ENCODE peak calls at places on chromosomes 11 and 22, in eight cellular contexts. U is lower lobe of right lung; Y is effector memory CD4-positive, alpha-beta T cell; F is CD8-positive, alpha-beta T cell; A is ovary; P is naive thymus-derived CD4-positive, alpha-beta T cell; V is IMR-90; K is tibial artery. B is an unnamed sample.

GRCh38 chr11:9973921-9974320 is 310.0 kb downstream of the SWAP70 start:
- DNase-seq in U (no peak), Y (no peak), F (no peak), A (no peak), P (no peak), V (peak; percentile 53), K (no peak), B (no peak)

GRCh38 chr11:65132238-65132987 is 1.9 kb downstream of the SYVN1 start:
- DNase-seq in U (no peak), Y (no peak), F (no peak), A (no peak), P (no peak), V (no peak), K (peak; percentile 56), B (peak; percentile 57)

GRCh38 chr11:56404393-56404792 is 8.1 kb upstream of the OR5AL1 start:
- DNase-seq in U (no peak), Y (no peak), F (no peak), A (no peak), P (no peak), V (no peak), K (no peak), B (no peak)

GRCh38 chr11:70863186-70863585 is 389.2 kb downstream of the SHANK2 start:
- DNase-seq in U (no peak), Y (no peak), F (no peak), A (no peak), P (no peak), V (no peak), K (no peak), B (no peak)

GRCh38 chr22:47188337-47189055 is 426.0 kb downstream of the TBC1D22A start:
- DNase-seq in U (peak; percentile 11), Y (no peak), F (no peak), A (no peak), P (no peak), V (no peak), K (peak; percentile 48), B (no peak)

GRCh38 chr11:100730266-100730665 is 43.2 kb downstream of the ARHGAP42 start:
- DNase-seq in U (no peak), Y (no peak), F (no peak), A (no peak), P (no peak), V (peak; percentile 15), K (no peak), B (no peak)

GRCh38 chr22:19110064-19110458 is 12.2 kb downstream of the DGCR2 start:
- DNase-seq in U (no peak), Y (no peak), F (no peak), A (no peak), P (no peak), V (no peak), K (peak; percentile 17), B (no peak)

GRCh38 chr11:86592047-86592564 is 80.3 kb downstream of the ME3 start:
- DNase-seq in U (no peak), Y (no peak), F (no peak), A (no peak), P (no peak), V (peak; percentile 68), K (no peak), B (no peak)

GRCh38 chr22:19477321-19478085 is 1.5 kb downstream of the UFD1 start:
- DNase-seq in U (no peak), Y (no peak), F (no peak), A (no peak), P (no peak), V (peak; percentile 16), K (no peak), B (no peak)

GRCh38 chr22:35177811-35178210 is 79.5 kb upstream of the HMGXB4 start:
- DNase-seq in U (no peak), Y (no peak), F (no peak), A (no peak), P (no peak), V (no peak), K (no peak), B (no peak)

GRCh38 chr11:101442171-101442570 is 141.6 kb downstream of the TRPC6 start:
- DNase-seq in U (no peak), Y (no peak), F (no peak), A (no peak), P (no peak), V (peak; percentile 81), K (no peak), B (no peak)

GRCh38 chr11:83042966-83043711 is 28.6 kb downstream of the RAB30 start:
- DNase-seq in U (no peak), Y (no peak), F (no peak), A (no peak), P (no peak), V (no peak), K (no peak), B (no peak)

GRCh38 chr22:39090426-39091064 is 6.5 kb upstream of the APOBEC3H start:
- DNase-seq in U (peak; percentile 60), Y (peak; percentile 82), F (peak; percentile 93), A (no peak), P (peak; percentile 40), V (no peak), K (no peak), B (peak; percentile 73)

GRCh38 chr22:30833328-30833727 is 135.2 kb downstream of the MORC2 start:
- DNase-seq in U (no peak), Y (no peak), F (no peak), A (no peak), P (no peak), V (no peak), K (no peak), B (no peak)

GRCh38 chr22:24737582-24737981 is 36.9 kb downstream of the PIWIL3 start:
- DNase-seq in U (no peak), Y (no peak), F (no peak), A (no peak), P (no peak), V (no peak), K (no peak), B (no peak)

GRCh38 chr11:57560146-57560545 is 7.3 kb downstream of the UBE2L6 start:
- DNase-seq in U (no peak), Y (no peak), F (no peak), A (no peak), P (no peak), V (no peak), K (no peak), B (no peak)

GRCh38 chr11:129067454-129067853 is 124.7 kb downstream of the ARHGAP32 start:
- DNase-seq in U (no peak), Y (no peak), F (no peak), A (no peak), P (no peak), V (peak; percentile 12), K (no peak), B (no peak)

GRCh38 chr11:73753938-73754337 is 6.9 kb downstream of the RAB6A start:
- DNase-seq in U (no peak), Y (no peak), F (no peak), A (no peak), P (no peak), V (no peak), K (no peak), B (no peak)

GRCh38 chr11:92384316-92384715 is 159.7 kb downstream of the FAT3 start:
- DNase-seq in U (no peak), Y (no peak), F (no peak), A (no peak), P (no peak), V (peak; percentile 60), K (no peak), B (no peak)

GRCh38 chr22:44033689-44034088 is 9.6 kb downstream of the PARVB start:
- DNase-seq in U (peak; percentile 23), Y (no peak), F (no peak), A (no peak), P (no peak), V (peak; percentile 75), K (no peak), B (no peak)
- H3K4me1 ChIP-seq in U (peaks cover 45% of the 10 kb centered on the region), Y (peaks cover 10% of the 10 kb centered on the region), F (peaks cover 11% of the 10 kb centered on the region), A (peaks cover 8% of the 10 kb centered on the region), P (no peaks in the 10 kb centered on the region), V (peaks cover 10% of the 10 kb centered on the region), K (no peaks in the 10 kb centered on the region), B (peaks cover 21% of the 10 kb centered on the region)

DNA sequence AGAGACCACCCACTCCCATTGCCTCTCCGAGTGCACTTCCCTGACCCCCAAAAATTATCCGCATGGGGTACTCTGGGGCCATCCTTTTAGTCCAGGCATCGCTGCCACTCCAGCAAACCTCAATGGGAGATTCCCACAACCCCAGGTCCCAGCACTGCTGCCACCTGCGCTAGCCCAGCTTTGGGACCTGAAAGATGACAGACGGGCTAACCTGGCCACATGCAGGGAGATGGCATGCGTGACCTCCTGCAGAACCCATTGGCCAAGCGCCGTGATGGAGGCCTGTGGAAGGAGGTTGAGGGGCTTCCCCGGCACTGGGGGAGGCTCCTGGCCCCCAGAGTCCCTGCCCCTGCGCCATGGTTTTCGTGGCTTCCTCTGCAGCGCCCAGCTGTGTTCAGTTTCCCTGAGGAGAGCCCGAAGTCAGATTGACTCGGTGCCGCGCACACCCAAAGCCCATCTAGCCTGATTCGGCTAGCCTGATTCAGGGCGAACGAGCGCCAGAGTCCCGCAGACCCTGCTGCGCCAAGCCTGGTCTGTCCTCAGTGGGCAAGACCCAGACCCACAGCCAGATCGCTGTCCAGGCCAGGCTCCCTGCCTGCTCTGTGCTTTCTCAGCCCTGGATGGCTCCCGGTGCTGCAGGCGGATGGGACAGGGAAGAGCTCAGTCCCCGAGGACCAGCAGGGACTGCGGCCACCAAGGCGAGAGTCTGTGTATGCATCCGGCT is 751 bp upstream of the WNT7B start:
- DNase-seq in U (no peak), Y (no peak), F (no peak), A (no peak), P (no peak), V (peak; percentile 22), K (no peak), B (no peak)
- H3K27me3 ChIP-seq in U (peaks cover 52% of the 10 kb centered on the region), Y (peaks cover 43% of the 10 kb centered on the region), F (peaks cover 22% of the 10 kb centered on the region), A (no peaks in the 10 kb centered on the region), P (peaks cover 14% of the 10 kb centered on the region), V (peaks cover 57% of the 10 kb centered on the region), K (peaks cover 70% of the 10 kb centered on the region), B (no peaks in the 10 kb centered on the region)

GRCh38 chr11:132721526-132721925 is 810.8 kb downstream of the OPCML start:
- DNase-seq in U (no peak), Y (no peak), F (no peak), A (no peak), P (no peak), V (no peak), K (no peak), B (no peak)
- H3K9me3 ChIP-seq in U (no peaks in the 10 kb centered on the region), Y (no peaks in the 10 kb centered on the region), F (no peaks in the 10 kb centered on the region), A (no peaks in the 10 kb centered on the region), P (no peaks in the 10 kb centered on the region), V (no peaks in the 10 kb centered on the region), K (no peaks in the 10 kb centered on the region), B (no peaks in the 10 kb centered on the region)

GRCh38 chr11:67397986-67398660 is 3.5 kb downstream of the PPP1CA start:
- DNase-seq in U (no peak), Y (no peak), F (no peak), A (no peak), P (no peak), V (no peak), K (no peak), B (peak; percentile 67)

GRCh38 chr11:67396258-67396581 is 4.4 kb downstream of the RAD9A start:
- DNase-seq in U (no peak), Y (no peak), F (no peak), A (no peak), P (no peak), V (no peak), K (no peak), B (no peak)

GRCh38 chr11:67398661-67399563 is 2.7 kb downstream of the PPP1CA start:
- DNase-seq in U (peak; percentile 45), Y (no peak), F (no peak), A (no peak), P (no peak), V (no peak), K (no peak), B (no peak)

GRCh38 chr11:67396587-67397398 is 4.9 kb downstream of the PPP1CA start:
- DNase-seq in U (no peak), Y (no peak), F (peak; percentile 57), A (no peak), P (no peak), V (no peak), K (no peak), B (no peak)

GRCh38 chr11:67397536-67397935 is 4.1 kb downstream of the PPP1CA start:
- DNase-seq in U (no peak), Y (no peak), F (no peak), A (no peak), P (no peak), V (no peak), K (no peak), B (no peak)
- H3K4me1 ChIP-seq in U (peaks cover 41% of the 10 kb centered on the region), Y (peaks cover 55% of the 10 kb centered on the region), F (peaks cover 62% of the 10 kb centered on the region), A (peaks cover 2% of the 10 kb centered on the region), P (peaks cover 36% of the 10 kb centered on the region), V (peaks cover 14% of the 10 kb centered on the region), K (peaks cover 26% of the 10 kb centered on the region), B (peaks cover 6% of the 10 kb centered on the region)